ENCODE peak calls at places on chromosomes 7 and 10, in four cellular contexts. F is K562, E is IMR-90, I is hepatocyte. B is an unnamed sample.

GRCh38 chr10:3869036-3869435 is 84.0 kb upstream of the KLF6 start:
- DNase-seq in F (no peak), E (no peak), I (peak), B (no peak)

GRCh38 chr7:4792537-4793126 is 17.2 kb downstream of the AP5Z1 start:
- DNase-seq in F (no peak), E (no peak), I (no peak), B (no peak)

GRCh38 chr10:117541405-117541908 is 1.1 kb upstream of the EMX2 start:
- DNase-seq in F (no peak), E (no peak), I (no peak), B (no peak)

GRCh38 chr10:55183993-55184392 is 383.0 kb upstream of the PCDH15 start:
- DNase-seq in F (no peak), E (no peak), I (no peak), B (no peak)

GRCh38 chr7:4790078-4790465 is 14.6 kb downstream of the AP5Z1 start:
- DNase-seq in F (no peak), E (no peak), I (no peak), B (no peak)

GRCh38 chr7:77180990-77181595 is 18.5 kb downstream of the FGL2 start:
- DNase-seq in F (no peak), E (no peak), I (no peak), B (no peak)

GRCh38 chr10:131979821-131980270 is 1.9 kb downstream of the BNIP3 start:
- DNase-seq in F (peak), E (peak), I (peak), B (no peak)

GRCh38 chr10:47134166-47134565 is 165.8 kb upstream of the GDF10 start:
- DNase-seq in F (no peak), E (no peak), I (no peak), B (no peak)

GRCh38 chr10:110524179-110524863 is 26.6 kb downstream of the DUSP5 start:
- DNase-seq in F (no peak), E (no peak), I (no peak), B (no peak)

GRCh38 chr7:35701287-35701686 is 6.4 kb upstream of the HERPUD2 start:
- DNase-seq in F (no peak), E (no peak), I (no peak), B (no peak)

GRCh38 chr7:568681-569035 is 49.0 kb upstream of the PDGFA start:
- DNase-seq in F (no peak), E (peak), I (peak), B (no peak)

GRCh38 chr10:31242902-31243301 is 76.1 kb upstream of the ZEB1 start:
- DNase-seq in F (peak), E (peak), I (peak), B (peak)
- H3K4me2 ChIP-seq in F (no peak), E (no peak), I (no peak), B (no peak)

DNA sequence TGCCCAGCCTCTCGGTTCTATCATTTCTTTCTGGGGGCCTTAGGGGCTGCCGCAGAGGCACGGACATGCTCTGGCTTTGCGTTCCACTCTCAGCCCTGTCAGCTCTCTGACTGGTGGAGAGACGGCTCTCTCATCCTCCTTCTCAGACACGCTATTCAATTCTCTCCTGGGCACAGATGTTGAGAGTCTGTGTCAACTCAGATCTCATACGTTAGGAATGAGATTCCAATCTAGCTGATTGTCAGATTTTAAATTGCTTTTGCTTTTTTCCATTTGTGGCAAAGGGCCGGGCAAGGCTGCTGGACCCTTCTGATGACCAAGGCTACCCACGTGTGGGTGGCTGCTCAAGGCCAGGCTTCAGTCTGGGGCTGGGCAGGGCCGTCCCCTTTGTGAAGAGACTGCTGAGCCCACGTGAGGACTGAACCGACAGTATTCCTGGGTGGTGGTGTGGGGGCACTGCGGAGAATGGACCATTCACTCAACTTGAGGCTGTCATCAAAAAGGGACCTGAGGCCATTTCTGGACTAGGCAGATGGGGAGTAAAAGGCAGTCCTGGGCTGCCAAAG is 71.5 kb downstream of the CLEC2L start:
- DNase-seq in F (no peak), E (no peak), I (no peak), B (no peak)
- TF ChIP-seq CTCF in F (no peak), E (no peak), I (no peak), B (no peak)

GRCh38 chr7:37311282-37311868 is 137.3 kb downstream of the ELMO1 start:
- DNase-seq in F (no peak), E (peak), I (peak), B (no peak)

GRCh38 chr7:37318541-37318940 is 130.1 kb downstream of the ELMO1 start:
- DNase-seq in F (no peak), E (no peak), I (no peak), B (no peak)

GRCh38 chr7:37312608-37313007 is 136.1 kb downstream of the ELMO1 start:
- DNase-seq in F (no peak), E (no peak), I (no peak), B (no peak)

GRCh38 chr7:37320140-37320839 is 128.4 kb downstream of the ELMO1 start:
- DNase-seq in F (no peak), E (no peak), I (peak), B (no peak)

GRCh38 chr7:37315752-37316711 is 132.6 kb downstream of the ELMO1 start:
- DNase-seq in F (no peak), E (no peak), I (peak), B (no peak)
- H3K4me3 ChIP-seq in F (no peak), E (no peak), I (no peak), B (no peak)

GRCh38 chr7:27997188-27997707 is 183.3 kb downstream of the JAZF1 start:
- DNase-seq in F (no peak), E (no peak), I (no peak), B (no peak)
- H3K4me2 ChIP-seq in F (no peak), E (no peak), I (no peak), B (no peak)

B was measured in PC-9.